ENCODE peak calls at places on chromosomes 1 and 21, in four cellular contexts. One of them, this sample, is unnamed.
A peak's percentile ranks its signal among the peaks of the same experiment; 100 is the strongest.

GRCh38 chr1:44281987-44282703 is 68.9 kb downstream of the DMAP1 start:
- DNase-seq in epithelial cell of esophagus: no peak
- DNase-seq in esophagus muscularis mucosa: no peak
- DNase-seq in fibroblast of the aortic adventitia: no peak
- DNase-seq in this sample: no peak

GRCh38 chr1:16607433-16607851 is 5.9 kb downstream of the NBPF1 start:
- DNase-seq in fibroblast of the aortic adventitia: no peak
- DNase-seq in esophagus muscularis mucosa: no peak
- DNase-seq in epithelial cell of esophagus: no peak
- DNase-seq in this sample: no peak

GRCh38 chr1:5915587-5916571 is 76.3 kb downstream of the NPHP4 start:
- DNase-seq in esophagus muscularis mucosa: no peak
- DNase-seq in epithelial cell of esophagus: peak; percentile 52
- DNase-seq in fibroblast of the aortic adventitia: peak; percentile 71
- DNase-seq in this sample: peak; percentile 73

GRCh38 chr1:20366766-20367602 is 76.3 kb downstream of the VWA5B1 start:
- DNase-seq in fibroblast of the aortic adventitia: peak; percentile 57
- DNase-seq in epithelial cell of esophagus: peak; percentile 55
- DNase-seq in esophagus muscularis mucosa: no peak
- DNase-seq in this sample: peak; percentile 52

GRCh38 chr1:61455400-61455799 is 269.5 kb downstream of the TM2D1 start:
- DNase-seq in esophagus muscularis mucosa: no peak
- DNase-seq in fibroblast of the aortic adventitia: no peak
- DNase-seq in epithelial cell of esophagus: no peak
- DNase-seq in this sample: no peak

GRCh38 chr1:92833840-92834239 is 2.0 kb downstream of the RPL5 start:
- DNase-seq in epithelial cell of esophagus: peak; percentile 17
- DNase-seq in fibroblast of the aortic adventitia: no peak
- DNase-seq in esophagus muscularis mucosa: no peak
- DNase-seq in this sample: no peak

GRCh38 chr1:208179850-208180416 is 64.3 kb downstream of the PLXNA2 start:
- DNase-seq in fibroblast of the aortic adventitia: no peak
- DNase-seq in epithelial cell of esophagus: no peak
- DNase-seq in esophagus muscularis mucosa: no peak
- DNase-seq in this sample: no peak

GRCh38 chr1:227994632-227995300 is 12.0 kb upstream of the WNT3A start:
- DNase-seq in esophagus muscularis mucosa: peak; percentile 86
- DNase-seq in epithelial cell of esophagus: no peak
- DNase-seq in fibroblast of the aortic adventitia: no peak
- DNase-seq in this sample: no peak

GRCh38 chr1:237261198-237261597 is 219.2 kb downstream of the RYR2 start:
- DNase-seq in esophagus muscularis mucosa: no peak
- DNase-seq in fibroblast of the aortic adventitia: no peak
- DNase-seq in epithelial cell of esophagus: no peak
- DNase-seq in this sample: no peak

GRCh38 chr1:232012773-232013386 is 386.3 kb downstream of the DISC1 start:
- DNase-seq in fibroblast of the aortic adventitia: peak; percentile 81
- DNase-seq in epithelial cell of esophagus: peak; percentile 65
- DNase-seq in esophagus muscularis mucosa: no peak
- DNase-seq in this sample: peak; percentile 90

GRCh38 chr1:243842978-243843490 is 7.0 kb downstream of the AKT3 start:
- DNase-seq in epithelial cell of esophagus: peak; percentile 35
- DNase-seq in esophagus muscularis mucosa: no peak
- DNase-seq in fibroblast of the aortic adventitia: peak; percentile 73
- DNase-seq in this sample: peak; percentile 84

GRCh38 chr1:107196973-107197562 is 56.2 kb downstream of the NTNG1 start:
- DNase-seq in epithelial cell of esophagus: peak; percentile 59
- DNase-seq in esophagus muscularis mucosa: no peak
- DNase-seq in fibroblast of the aortic adventitia: no peak
- DNase-seq in this sample: no peak

GRCh38 chr1:154937988-154938386 is 1.5 kb upstream of the PMVK start:
- DNase-seq in esophagus muscularis mucosa: no peak
- DNase-seq in fibroblast of the aortic adventitia: no peak
- DNase-seq in epithelial cell of esophagus: peak; percentile 70
- DNase-seq in this sample: no peak

GRCh38 chr1:60527567-60527966 is 454.0 kb upstream of the C1orf87 start:
- DNase-seq in esophagus muscularis mucosa: no peak
- DNase-seq in epithelial cell of esophagus: no peak
- DNase-seq in fibroblast of the aortic adventitia: no peak
- DNase-seq in this sample: no peak

GRCh38 chr21:33816148-33816547 is 99.5 kb downstream of the ATP5PO start:
- DNase-seq in fibroblast of the aortic adventitia: no peak
- DNase-seq in esophagus muscularis mucosa: no peak
- DNase-seq in epithelial cell of esophagus: no peak
- DNase-seq in this sample: no peak

GRCh38 chr1:94702440-94702810 is 117.7 kb upstream of the SLC44A3 start:
- DNase-seq in fibroblast of the aortic adventitia: peak; percentile 81
- DNase-seq in esophagus muscularis mucosa: peak; percentile 92
- DNase-seq in epithelial cell of esophagus: no peak
- DNase-seq in this sample: peak; percentile 53

GRCh38 chr1:224735159-224735558 is 119.0 kb downstream of the CNIH3 start:
- DNase-seq in epithelial cell of esophagus: no peak
- DNase-seq in esophagus muscularis mucosa: no peak
- DNase-seq in fibroblast of the aortic adventitia: no peak
- DNase-seq in this sample: no peak

GRCh38 chr1:9058465-9058864 is 11.0 kb downstream of the SLC2A5 start:
- DNase-seq in fibroblast of the aortic adventitia: peak; percentile 23
- DNase-seq in esophagus muscularis mucosa: no peak
- DNase-seq in epithelial cell of esophagus: no peak
- DNase-seq in this sample: no peak

GRCh38 chr1:2831596-2832212 is 30.2 kb upstream of the TTC34 start:
- DNase-seq in epithelial cell of esophagus: no peak
- DNase-seq in fibroblast of the aortic adventitia: no peak
- DNase-seq in esophagus muscularis mucosa: no peak
- DNase-seq in this sample: no peak

GRCh38 chr1:31930827-31931226 is 7.3 kb downstream of the PTP4A2 start:
- DNase-seq in epithelial cell of esophagus: no peak
- DNase-seq in fibroblast of the aortic adventitia: no peak
- DNase-seq in esophagus muscularis mucosa: no peak
- DNase-seq in this sample: no peak
- H3K4me3 ChIP-seq in epithelial cell of esophagus: no peak overlapping the region
- H3K4me3 ChIP-seq in fibroblast of the aortic adventitia: no peak overlapping the region
- H3K4me3 ChIP-seq in esophagus muscularis mucosa: no peak overlapping the region
- H3K4me3 ChIP-seq in this sample: no peak overlapping the region

GRCh38 chr1:50605186-50605875 is 182.1 kb upstream of the DMRTA2 start:
- DNase-seq in esophagus muscularis mucosa: no peak
- DNase-seq in epithelial cell of esophagus: peak; percentile 68
- DNase-seq in fibroblast of the aortic adventitia: peak; percentile 59
- DNase-seq in this sample: peak; percentile 59
- TF ChIP-seq CTCF in esophagus muscularis mucosa: no peak
- TF ChIP-seq CTCF in epithelial cell of esophagus: peak; percentile 77
- TF ChIP-seq CTCF in fibroblast of the aortic adventitia: peak; percentile 61
- TF ChIP-seq CTCF in this sample: peak; percentile 63

DNA sequence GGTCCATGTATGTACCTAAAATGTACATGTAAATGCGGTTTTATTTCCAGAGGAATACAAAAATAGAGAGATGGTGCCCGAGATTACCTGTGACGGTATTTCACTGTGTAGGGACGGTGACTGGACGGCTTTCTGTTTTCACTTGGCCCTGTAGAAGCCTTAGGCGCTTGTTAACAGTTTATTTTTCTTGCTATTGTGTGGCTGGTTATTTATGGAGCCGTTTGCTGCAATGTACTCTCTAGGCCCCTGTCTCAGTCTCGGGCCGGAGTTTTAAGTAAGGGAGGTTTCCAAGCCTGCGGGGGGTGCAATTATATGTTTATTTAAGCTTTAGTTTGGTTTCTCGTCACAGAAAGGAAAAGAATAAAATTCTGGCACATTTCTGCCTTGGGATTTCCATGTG is 413 bp downstream of the EFCAB7 start:
- DNase-seq in esophagus muscularis mucosa: no peak
- DNase-seq in fibroblast of the aortic adventitia: no peak
- DNase-seq in epithelial cell of esophagus: no peak
- DNase-seq in this sample: no peak
- H3K4me3 ChIP-seq in esophagus muscularis mucosa: peak overlapping the region; percentile 81
- H3K4me3 ChIP-seq in fibroblast of the aortic adventitia: peak overlapping the region; percentile 71
- H3K4me3 ChIP-seq in epithelial cell of esophagus: peak overlapping the region; percentile 56
- H3K4me3 ChIP-seq in this sample: peak overlapping the region; percentile 86

GRCh38 chr1:245520611-245521010 is 365.8 kb downstream of the KIF26B start:
- DNase-seq in epithelial cell of esophagus: no peak
- DNase-seq in esophagus muscularis mucosa: no peak
- DNase-seq in fibroblast of the aortic adventitia: no peak
- DNase-seq in this sample: no peak

GRCh38 chr1:245512980-245513578 is 358.3 kb downstream of the KIF26B start:
- DNase-seq in esophagus muscularis mucosa: no peak
- DNase-seq in epithelial cell of esophagus: no peak
- DNase-seq in fibroblast of the aortic adventitia: peak; percentile 42
- DNase-seq in this sample: peak; percentile 37

GRCh38 chr1:245512181-245512888 is 357.6 kb downstream of the KIF26B start:
- DNase-seq in epithelial cell of esophagus: no peak
- DNase-seq in esophagus muscularis mucosa: no peak
- DNase-seq in fibroblast of the aortic adventitia: peak; percentile 56
- DNase-seq in this sample: peak; percentile 27

GRCh38 chr1:245516178-245516829 is 361.5 kb downstream of the KIF26B start:
- DNase-seq in epithelial cell of esophagus: no peak
- DNase-seq in fibroblast of the aortic adventitia: no peak
- DNase-seq in esophagus muscularis mucosa: no peak
- DNase-seq in this sample: peak; percentile 23
- TF ChIP-seq CTCF in epithelial cell of esophagus: no peak
- TF ChIP-seq CTCF in fibroblast of the aortic adventitia: no peak
- TF ChIP-seq CTCF in esophagus muscularis mucosa: peak; percentile 24
- TF ChIP-seq CTCF in this sample: peak; percentile 9

GRCh38 chr21:43346551-43346950 is 80.4 kb downstream of the SIK1 start:
- DNase-seq in fibroblast of the aortic adventitia: no peak
- DNase-seq in esophagus muscularis mucosa: no peak
- DNase-seq in epithelial cell of esophagus: no peak
- DNase-seq in this sample: no peak

GRCh38 chr21:43347461-43347860 is 79.5 kb downstream of the SIK1 start:
- DNase-seq in epithelial cell of esophagus: no peak
- DNase-seq in fibroblast of the aortic adventitia: no peak
- DNase-seq in esophagus muscularis mucosa: no peak
- DNase-seq in this sample: no peak

GRCh38 chr21:43347864-43348766 is 78.8 kb downstream of the SIK1 start:
- DNase-seq in epithelial cell of esophagus: no peak
- DNase-seq in esophagus muscularis mucosa: no peak
- DNase-seq in fibroblast of the aortic adventitia: no peak
- DNase-seq in this sample: no peak

GRCh38 chr21:43349644-43350043 is 77.3 kb downstream of the SIK1 start:
- DNase-seq in fibroblast of the aortic adventitia: no peak
- DNase-seq in epithelial cell of esophagus: no peak
- DNase-seq in esophagus muscularis mucosa: no peak
- DNase-seq in this sample: no peak

DNA sequence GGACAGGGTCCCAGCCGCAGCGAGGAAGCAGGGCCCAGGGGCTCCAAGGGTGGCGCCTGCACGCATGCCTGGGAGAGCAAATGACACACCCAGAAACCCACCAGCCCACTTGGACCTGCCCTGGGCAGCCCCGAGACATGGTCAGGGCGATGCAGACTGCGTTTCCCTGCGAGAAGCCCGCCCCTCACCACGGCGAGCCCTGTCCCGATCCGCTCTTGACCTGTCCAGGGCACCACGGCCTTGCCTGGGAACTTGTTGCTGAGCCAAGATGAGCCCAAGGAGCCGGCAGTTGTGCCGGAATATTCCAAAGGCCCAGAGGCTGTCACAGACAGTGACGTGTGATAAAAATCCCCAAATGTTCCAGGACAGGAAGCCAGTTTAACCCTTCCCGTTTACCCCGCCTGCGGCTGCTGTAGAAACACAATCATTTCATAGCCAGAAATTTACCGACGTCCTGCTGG is 78.1 kb downstream of the SIK1 start:
- DNase-seq in epithelial cell of esophagus: peak; percentile 27
- DNase-seq in esophagus muscularis mucosa: no peak
- DNase-seq in fibroblast of the aortic adventitia: no peak
- DNase-seq in this sample: peak; percentile 62
- H3K4me3 ChIP-seq in epithelial cell of esophagus: no peak overlapping the region
- H3K4me3 ChIP-seq in esophagus muscularis mucosa: no peak overlapping the region
- H3K4me3 ChIP-seq in fibroblast of the aortic adventitia: no peak overlapping the region
- H3K4me3 ChIP-seq in this sample: no peak overlapping the region

GRCh38 chr21:17903029-17903806 is 84.1 kb upstream of the C21orf91 start:
- DNase-seq in fibroblast of the aortic adventitia: peak; percentile 62
- DNase-seq in esophagus muscularis mucosa: no peak
- DNase-seq in epithelial cell of esophagus: peak; percentile 57
- DNase-seq in this sample: peak; percentile 61
- TF ChIP-seq CTCF in fibroblast of the aortic adventitia: no peak
- TF ChIP-seq CTCF in esophagus muscularis mucosa: peak; percentile 26
- TF ChIP-seq CTCF in epithelial cell of esophagus: peak; percentile 3
- TF ChIP-seq CTCF in this sample: no peak